ENCODE peak calls at places on chromosomes 13 and 19, in six cellular contexts. A is neuronal stem cell, H is mesendoderm, T is IMR-90, C is H9, P is H1. R is an unnamed sample. For H3K79me1, the result is how much of the 10 kb centered on the place peaks cover.

GRCh38 chr19:33203529-33203928 is 9.4 kb downstream of the LRP3 start:
- DNase-seq in A (no peak), T (no peak), P (no peak), C (no peak), H (no peak), R (no peak)

GRCh38 chr19:8324186-8325050 is 3.1 kb downstream of the RPS28 start:
- DNase-seq in P (peak), H (no peak), T (no peak), A (no peak), C (peak), R (no peak)

GRCh38 chr13:20505405-20506366 is 20.0 kb downstream of the CRYL1 start:
- DNase-seq in H (no peak), C (no peak), P (no peak), T (no peak), A (no peak), R (no peak)

GRCh38 chr13:50845211-50845610 is 1.7 kb upstream of the DLEU7 start:
- DNase-seq in H (no peak), P (no peak), C (no peak), A (no peak), T (no peak), R (no peak)

GRCh38 chr19:13410946-13411345 is 95.3 kb downstream of the CACNA1A start:
- DNase-seq in H (no peak), A (no peak), C (no peak), P (no peak), T (no peak), R (no peak)

GRCh38 chr13:20441066-20441465 is 84.6 kb downstream of the CRYL1 start:
- DNase-seq in T (no peak), H (no peak), P (no peak), A (no peak), C (no peak), R (no peak)

GRCh38 chr13:96141032-96141431 is 51.1 kb downstream of the HS6ST3 start:
- DNase-seq in A (no peak), P (no peak), C (no peak), T (peak), H (peak), R (peak)

GRCh38 chr19:33621811-33622504 is at the start of gene CHST8:
- DNase-seq in H (peak), C (peak), P (peak), A (peak), T (no peak), R (no peak)

GRCh38 chr13:21043898-21044297 is 17.5 kb downstream of the LATS2 start:
- DNase-seq in A (no peak), C (no peak), H (no peak), P (no peak), T (peak), R (peak)

GRCh38 chr13:49791753-49792549 is 531 bp downstream of the KPNA3 start:
- DNase-seq in T (peak), H (peak), P (peak), C (peak), A (peak), R (peak)

GRCh38 chr19:8530061-8530679 is 16.2 kb upstream of the ZNF414 start:
- DNase-seq in P (no peak), A (no peak), C (no peak), T (no peak), H (no peak), R (no peak)

GRCh38 chr13:42101821-42102580 is 53.6 kb downstream of the DGKH start:
- DNase-seq in C (no peak), A (no peak), H (no peak), P (no peak), T (no peak), R (no peak)

GRCh38 chr19:50173144-50173543 is 10.1 kb upstream of the IZUMO2 start:
- DNase-seq in C (no peak), P (no peak), H (peak), A (no peak), T (no peak), R (no peak)

GRCh38 chr19:41988947-41989346 is 5.1 kb downstream of the ATP1A3 start:
- DNase-seq in H (no peak), C (no peak), T (no peak), A (no peak), P (no peak), R (no peak)

DNA sequence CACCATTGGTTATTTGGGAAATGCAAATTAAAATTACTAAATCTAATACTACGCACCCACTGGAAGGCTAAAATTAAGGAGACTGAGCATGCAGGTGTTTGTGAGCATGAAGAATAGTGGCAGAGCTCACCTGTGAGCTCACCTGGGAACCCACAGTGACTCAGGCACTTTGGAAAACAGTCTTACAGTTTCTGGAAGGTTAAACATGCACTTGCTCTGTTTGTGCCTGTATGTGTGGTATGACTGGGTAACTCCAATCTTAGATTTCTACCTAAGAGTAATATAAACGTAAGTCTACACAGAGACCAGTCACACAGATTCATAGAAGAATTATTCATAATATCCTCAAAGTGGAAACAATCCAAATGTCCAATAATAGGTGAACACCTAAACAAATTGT is 318.8 kb downstream of the ATP8A2 start:
- DNase-seq in T (no peak), A (no peak), H (no peak), P (no peak), C (no peak), R (no peak)
- H3K79me1 ChIP-seq in T (under half), A (under half), H (under half), P (under half), C (under half), R (under half)

GRCh38 chr13:28026508-28026907 is 38.0 kb upstream of the URAD start:
- DNase-seq in P (no peak), H (no peak), A (no peak), C (no peak), T (no peak), R (no peak)
- H3K18ac ChIP-seq in P (no peak), H (no peak), A (no peak), C (no peak), T (no peak), R (no peak)

GRCh38 chr19:958967-959685 is 25.0 kb upstream of the WDR18 start:
- DNase-seq in P (no peak), H (peak), T (peak), A (no peak), C (no peak), R (peak)

GRCh38 chr19:954272-954671 is 28.4 kb downstream of the ARID3A start:
- DNase-seq in P (no peak), T (no peak), A (no peak), H (peak), C (no peak), R (no peak)

GRCh38 chr19:955803-956746 is 28.1 kb upstream of the WDR18 start:
- DNase-seq in C (peak), P (no peak), T (no peak), H (peak), A (peak), R (peak)

GRCh38 chr19:954672-955494 is 29.0 kb downstream of the ARID3A start:
- DNase-seq in T (no peak), C (no peak), P (no peak), A (no peak), H (peak), R (peak)

DNA sequence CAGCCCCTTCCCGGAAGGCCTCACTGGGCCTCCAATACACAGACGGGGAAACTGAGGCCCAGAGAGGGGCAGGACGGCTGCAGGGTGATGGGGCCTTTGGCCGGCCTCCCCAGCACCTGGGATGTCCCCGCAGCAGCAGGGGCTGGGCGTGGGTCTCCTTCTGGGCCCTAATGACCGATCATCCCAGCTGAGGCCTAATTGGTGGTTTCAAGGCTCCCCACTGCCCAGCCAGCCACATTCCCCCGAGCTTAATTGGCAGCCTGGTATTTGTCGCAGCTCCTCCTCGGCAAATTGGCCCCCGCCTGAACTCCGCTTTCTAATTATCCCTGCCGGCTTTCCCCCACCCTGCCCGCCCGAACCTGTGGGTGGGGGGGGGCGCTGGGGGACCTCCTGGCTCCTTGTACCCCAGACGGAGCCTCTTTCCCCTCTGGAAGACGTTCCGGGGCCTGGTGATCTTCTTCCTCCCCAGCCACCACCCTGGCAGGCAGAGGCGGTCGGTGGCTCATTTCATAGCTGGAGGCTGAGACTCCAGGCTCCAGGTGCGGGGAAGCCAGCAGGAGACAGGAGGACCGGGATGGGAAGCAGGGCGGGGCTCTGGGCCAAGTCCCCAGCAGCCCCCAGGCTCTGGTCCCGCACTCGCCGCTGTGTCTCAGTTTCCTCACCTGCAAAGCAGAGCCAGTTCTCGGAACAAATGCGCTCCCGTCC is 27.2 kb upstream of the WDR18 start:
- DNase-seq in C (peak), A (peak), P (peak), T (peak), H (peak), R (peak)
- H3K79me1 ChIP-seq in C (under half), A (under half), P (under half), T (under half), H (under half), R (under half)

DNA sequence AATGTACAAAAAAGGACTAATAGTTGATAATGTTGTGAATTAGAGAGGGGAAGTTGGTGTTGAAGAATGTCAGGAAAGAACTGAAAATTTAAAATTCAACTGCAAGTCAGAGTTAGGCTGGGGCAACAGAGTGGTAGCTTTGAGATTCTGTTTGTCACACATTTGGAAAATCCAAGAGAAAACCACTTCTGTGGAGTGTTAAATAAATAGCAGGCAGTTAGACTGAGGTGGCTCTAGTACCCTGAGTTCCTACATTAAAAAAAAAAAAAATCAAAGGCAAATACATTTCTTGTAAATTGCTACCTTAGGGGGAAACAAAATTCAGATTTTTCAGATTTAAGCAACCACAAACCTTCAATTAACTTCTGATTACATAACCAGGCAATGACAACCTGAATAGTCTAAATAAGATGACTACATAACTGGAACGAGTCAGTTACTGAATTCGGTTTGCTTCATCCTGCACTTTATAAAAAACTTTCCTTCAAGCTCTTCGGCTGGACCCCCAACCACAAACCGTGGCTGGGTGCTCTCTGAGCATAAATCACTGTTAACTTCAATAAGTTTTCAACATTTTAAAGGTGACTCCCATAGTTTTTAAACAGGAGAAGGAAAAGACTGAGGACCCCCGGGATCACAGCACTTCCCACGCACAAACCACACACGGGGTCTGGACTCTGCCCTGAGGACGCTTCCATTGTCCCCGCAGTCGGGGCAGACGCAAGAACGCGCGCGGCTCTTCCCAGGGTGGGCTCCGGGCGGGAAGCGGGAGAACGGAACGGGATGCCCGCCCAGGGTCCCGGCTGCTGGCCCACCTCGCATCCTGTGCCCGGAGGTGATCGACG is 725 bp downstream of the ZNF682 start:
- DNase-seq in P (no peak), H (no peak), C (no peak), A (no peak), T (peak), R (no peak)
- H3K18ac ChIP-seq in P (no peak), H (peak), C (peak), A (peak), T (no peak), R (no peak)

GRCh38 chr19:929523-930258 is 3.9 kb downstream of the ARID3A start:
- DNase-seq in P (no peak), A (no peak), C (no peak), T (no peak), H (no peak), R (no peak)
- H3K79me1 ChIP-seq in P (under half), A (under half), C (under half), T (under half), H (under half), R (under half)

R was measured in mesenchymal stem cell.